ENCODE peak calls at places on chromosomes 11 and 22, in five cellular contexts. R is tibial nerve; G is aorta; A is CD8-positive, alpha-beta T cell; V is psoas muscle. J is an unnamed sample. For H3K27me3, the result is how much of the 10 kb centered on the place peaks cover.

GRCh38 chr11:57512646-57513445 is 2.7 kb downstream of the SLC43A1 start:
- DNase-seq in A (no peak), R (no peak), V (no peak), G (no peak), J (no peak)

GRCh38 chr11:83102806-83103205 is 31.1 kb upstream of the RAB30 start:
- DNase-seq in R (no peak), G (no peak), A (no peak), V (no peak), J (no peak)

GRCh38 chr11:66291706-66292542 is at the start of gene TMEM151A:
- DNase-seq in A (no peak), G (peak), V (no peak), R (no peak), J (no peak)

GRCh38 chr11:78510597-78510996 is 64.1 kb downstream of the NARS2 start:
- DNase-seq in A (no peak), R (no peak), G (no peak), V (no peak), J (no peak)

GRCh38 chr11:66880484-66881211 is 23.8 kb downstream of the LRFN4 start:
- DNase-seq in R (no peak), G (no peak), A (no peak), V (peak), J (no peak)

GRCh38 chr11:12388171-12388570 is 10.8 kb downstream of the PARVA start:
- DNase-seq in G (no peak), R (no peak), A (no peak), V (no peak), J (no peak)

GRCh38 chr22:47453049-47453448 is 690.6 kb downstream of the TBC1D22A start:
- DNase-seq in V (no peak), A (no peak), R (no peak), G (no peak), J (no peak)

GRCh38 chr11:11845066-11845465 is 3.3 kb downstream of the USP47 start:
- DNase-seq in R (no peak), A (no peak), G (no peak), V (no peak), J (no peak)

GRCh38 chr22:42654696-42655095 is 5.5 kb upstream of the CYB5R3 start:
- DNase-seq in V (no peak), G (no peak), R (no peak), A (no peak), J (no peak)

GRCh38 chr11:2136952-2137201 is 2.3 kb downstream of the IGF2 start:
- DNase-seq in A (no peak), G (no peak), V (no peak), R (no peak), J (no peak)

GRCh38 chr11:2137202-2138071 is 1.8 kb downstream of the IGF2 start:
- DNase-seq in G (peak), V (peak), A (no peak), R (peak), J (no peak)

GRCh38 chr11:2135018-2135569 is 4.1 kb downstream of the IGF2 start:
- DNase-seq in A (no peak), V (peak), G (peak), R (no peak), J (no peak)

GRCh38 chr11:2135648-2136201 is 3.5 kb downstream of the IGF2 start:
- DNase-seq in A (no peak), V (peak), G (peak), R (no peak), J (no peak)

GRCh38 chr11:2136209-2136951 is 2.8 kb downstream of the IGF2 start:
- DNase-seq in G (peak), A (no peak), V (peak), R (no peak), J (no peak)
- H3K27me3 ChIP-seq in G (under half), A (under half), V (half or more), R (half or more), J (under half)

DNA sequence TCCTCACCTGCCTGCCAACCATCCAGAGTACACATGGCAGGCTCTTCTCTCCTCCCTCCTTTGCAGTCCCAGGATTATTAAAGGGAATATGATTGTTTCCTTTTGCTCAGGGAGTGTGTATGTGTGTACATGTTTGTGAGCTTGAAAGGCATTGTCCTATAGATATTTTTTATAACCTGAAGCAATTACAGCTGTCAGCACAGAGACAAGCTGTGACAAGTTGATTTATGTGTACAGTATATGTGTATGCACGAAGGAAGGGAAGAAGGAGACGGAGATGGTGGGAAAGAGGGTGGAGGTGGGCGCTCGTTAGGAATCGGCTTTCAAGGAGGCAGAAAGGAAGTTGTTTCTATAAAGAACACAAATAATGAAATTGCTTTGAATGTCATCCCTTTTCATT is 537.0 kb downstream of the NTM start:
- DNase-seq in V (no peak), A (no peak), G (no peak), R (no peak), J (no peak)
- H3K27me3 ChIP-seq in V (under half), A (under half), G (under half), R (under half), J (under half)

GRCh38 chr11:44380820-44381219 is 70.9 kb upstream of the ALX4 start:
- DNase-seq in A (no peak), R (no peak), G (no peak), V (no peak), J (no peak)
- H3K27me3 ChIP-seq in A (under half), R (under half), G (under half), V (under half), J (under half)

DNA sequence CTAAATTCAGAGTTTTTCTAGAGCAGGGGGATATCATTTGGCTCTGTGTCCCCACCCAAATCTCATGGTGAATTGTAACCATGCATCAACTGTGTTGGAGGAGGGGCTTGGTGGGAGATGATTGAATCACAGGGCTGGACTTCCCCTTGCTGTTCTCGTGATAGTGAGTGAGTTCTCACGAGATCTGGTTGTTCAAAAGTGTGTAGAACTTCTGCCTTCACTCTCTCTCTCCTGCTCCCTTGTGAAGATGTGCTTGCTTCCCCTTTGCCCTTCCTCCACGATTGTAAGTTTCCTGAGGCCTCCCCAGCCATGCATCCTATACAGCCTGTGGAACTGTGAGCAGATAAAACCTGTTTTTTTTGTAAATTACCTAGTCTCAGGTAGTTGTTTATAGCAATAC is 22.0 kb upstream of the FBLN1 start:
- DNase-seq in A (no peak), G (no peak), V (no peak), R (no peak), J (no peak)
- H3K27me3 ChIP-seq in A (under half), G (under half), V (under half), R (under half), J (under half)

GRCh38 chr11:7250166-7250565 is 1.5 kb upstream of the SYT9 start:
- DNase-seq in V (no peak), G (no peak), R (no peak), A (no peak), J (no peak)
- H3K27me3 ChIP-seq in V (under half), G (under half), R (under half), A (under half), J (under half)

GRCh38 chr11:10301656-10302293 is 3.1 kb upstream of the ADM start:
- DNase-seq in V (no peak), G (no peak), R (no peak), A (no peak), J (no peak)
- H3K27me3 ChIP-seq in V (under half), G (under half), R (under half), A (under half), J (under half)

GRCh38 chr11:282630-283360 is 4.6 kb downstream of the NLRP6 start:
- DNase-seq in G (no peak), V (peak), R (no peak), A (peak), J (peak)
- H3K27me3 ChIP-seq in G (under half), V (half or more), R (half or more), A (under half), J (under half)

GRCh38 chr22:37387793-37388192 is 39.5 kb downstream of the ELFN2 start:
- DNase-seq in R (no peak), A (no peak), V (no peak), G (no peak), J (no peak)
- H3K27me3 ChIP-seq in R (under half), A (under half), V (under half), G (under half), J (under half)

DNA sequence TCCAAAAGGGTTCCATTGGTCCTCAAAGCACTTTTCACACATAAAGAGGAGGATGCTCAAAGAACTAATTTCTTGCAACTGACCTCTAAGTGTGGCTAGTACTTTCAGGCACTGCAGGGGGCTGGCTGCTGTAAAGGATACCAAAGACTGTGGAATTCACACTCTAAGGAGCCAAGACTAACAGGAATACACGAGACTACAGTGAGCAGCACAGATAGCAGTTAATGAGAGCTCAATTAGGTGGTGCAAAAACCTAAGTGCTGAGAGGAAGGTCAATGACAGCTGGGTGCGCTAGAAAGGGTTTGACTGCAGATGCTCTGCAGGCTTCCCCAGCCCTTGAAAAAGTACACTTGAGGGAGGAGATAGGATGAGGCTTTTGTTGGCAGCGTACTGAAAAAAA is 124.3 kb upstream of the NTM start:
- DNase-seq in V (no peak), R (no peak), G (no peak), A (no peak), J (no peak)
- H3K27me3 ChIP-seq in V (under half), R (under half), G (under half), A (under half), J (under half)

GRCh38 chr11:17351171-17351509 is 460 bp upstream of the NCR3LG1 start:
- DNase-seq in R (no peak), V (no peak), G (no peak), A (no peak), J (no peak)

GRCh38 chr11:17352925-17353227 is 1.3 kb downstream of the NCR3LG1 start:
- DNase-seq in A (peak), V (no peak), R (peak), G (no peak), J (no peak)

GRCh38 chr11:17351510-17352176 is at the start of gene NCR3LG1:
- DNase-seq in G (peak), R (peak), V (peak), A (peak), J (peak)

GRCh38 chr11:17353228-17354021 is 1.8 kb downstream of the NCR3LG1 start:
- DNase-seq in R (peak), A (peak), G (peak), V (peak), J (peak)

DNA sequence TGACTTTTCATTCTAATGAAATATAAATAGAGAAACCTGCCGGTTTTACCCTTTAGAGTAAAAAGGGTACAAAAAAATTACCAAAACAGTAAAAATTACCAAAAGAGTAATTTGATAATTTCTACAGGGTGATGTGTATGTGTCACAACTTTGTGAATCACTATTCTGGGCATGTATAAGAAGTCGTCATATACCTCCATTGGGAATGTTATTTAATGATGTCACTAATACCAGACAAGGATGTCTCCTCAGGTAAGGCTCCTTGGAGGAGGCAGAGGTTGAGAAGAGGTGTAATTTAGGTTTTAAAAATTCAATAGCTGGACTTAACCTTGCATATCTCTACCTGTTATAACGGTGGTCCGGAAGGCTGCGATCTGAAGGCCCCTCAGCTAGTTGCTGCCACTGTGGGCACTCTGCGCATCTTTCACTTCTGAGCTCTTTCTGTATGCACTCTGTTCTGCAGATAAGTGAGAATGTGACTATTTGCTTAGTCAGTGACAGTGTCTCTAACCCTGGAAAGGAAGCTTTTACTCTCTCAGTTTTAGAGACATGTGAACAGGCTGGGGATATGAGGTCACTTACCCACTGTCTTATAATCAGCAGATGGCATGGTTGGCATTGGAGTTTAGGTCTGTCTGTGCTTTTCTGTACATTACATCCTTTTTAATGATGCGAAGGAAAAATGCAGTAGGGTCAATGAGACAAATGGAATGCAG is 987 bp upstream of the NCR3LG1 start:
- DNase-seq in A (no peak), V (no peak), R (no peak), G (no peak), J (no peak)
- H3K27me3 ChIP-seq in A (under half), V (under half), R (under half), G (under half), J (under half)